ENCODE peak calls at places on chromosomes 2 and 18, in seven cellular contexts. I is stomach; E is stimulated activated CD8-positive, alpha-beta memory T cell treated with anti-CD3 and anti-CD28 coated beads, Interleukin-15, amount 100 ng/mL, for 24 hours; P is endothelial cell; N is Kasumi-1; F is amniotic stem cell; C is activated T-cell treated with anti-CD3 and anti-CD28 coated beads, Interleukin-2, amount 50 U/mL, for 1 hour. G is an unnamed sample.

GRCh38 chr2:173806761-173807160 is 158.4 kb downstream of the SP3 start:
- DNase-seq in I (no peak), E (no peak), P (no peak), N (no peak), F (no peak), C (no peak), G (no peak)

GRCh38 chr2:119609337-119609736 is 65.1 kb downstream of the CFAP221 start:
- DNase-seq in I (no peak), E (no peak), P (no peak), N (no peak), F (no peak), C (no peak), G (no peak)

GRCh38 chr2:63855418-63856301 is 14.0 kb downstream of the UGP2 start:
- DNase-seq in I (no peak), E (no peak), P (no peak), N (peak), F (no peak), C (no peak), G (no peak)

GRCh38 chr18:37299471-37300304 is 265.9 kb downstream of the CELF4 start:
- DNase-seq in I (peak), E (no peak), P (no peak), N (peak), F (peak), C (no peak), G (peak)

GRCh38 chr2:239053801-239054503 is 206.1 kb downstream of the TWIST2 start:
- DNase-seq in I (no peak), E (no peak), P (no peak), N (no peak), F (no peak), C (no peak), G (no peak)

GRCh38 chr2:154740360-154740759 is 41.9 kb downstream of the KCNJ3 start:
- DNase-seq in I (no peak), E (no peak), P (no peak), N (no peak), F (no peak), C (no peak), G (no peak)

GRCh38 chr2:3114406-3115185 is 263.0 kb downstream of the EIPR1 start:
- DNase-seq in I (no peak), E (no peak), P (no peak), N (no peak), F (no peak), C (no peak), G (no peak)

GRCh38 chr2:121903037-121903689 is 147.7 kb downstream of the TSN start:
- DNase-seq in I (no peak), E (no peak), P (no peak), N (no peak), F (no peak), C (no peak), G (no peak)

GRCh38 chr2:172096661-172097547 is 5.8 kb downstream of the DLX2 start:
- DNase-seq in I (no peak), E (no peak), P (no peak), N (peak), F (peak), C (peak), G (no peak)

GRCh38 chr2:121210691-121211090 is 74.3 kb downstream of the TFCP2L1 start:
- DNase-seq in I (peak), E (no peak), P (no peak), N (no peak), F (no peak), C (no peak), G (no peak)

GRCh38 chr18:24068945-24069693 is 54.6 kb downstream of the TTC39C start:
- DNase-seq in I (no peak), E (no peak), P (no peak), N (no peak), F (no peak), C (no peak), G (no peak)

GRCh38 chr2:12442627-12442928 is 274.2 kb upstream of the TRIB2 start:
- DNase-seq in I (no peak), E (no peak), P (no peak), N (no peak), F (no peak), C (no peak), G (no peak)

GRCh38 chr2:101706819-101707177 is 9.3 kb downstream of the MAP4K4 start:
- DNase-seq in I (no peak), E (no peak), P (no peak), N (no peak), F (no peak), C (no peak), G (peak)

GRCh38 chr2:173545364-173545734 is 190.7 kb downstream of the CDCA7 start:
- DNase-seq in I (no peak), E (no peak), P (no peak), N (peak), F (no peak), C (no peak), G (peak)

GRCh38 chr2:196176142-196176738 is 4.9 kb upstream of the STK17B start:
- DNase-seq in I (peak), E (no peak), P (no peak), N (no peak), F (no peak), C (peak), G (peak)

GRCh38 chr2:191552036-191552435 is 125.9 kb upstream of the NABP1 start:
- DNase-seq in I (no peak), E (no peak), P (no peak), N (no peak), F (no peak), C (no peak), G (no peak)

GRCh38 chr2:191618046-191618788 is 59.7 kb upstream of the NABP1 start:
- DNase-seq in I (no peak), E (no peak), P (no peak), N (no peak), F (no peak), C (no peak), G (no peak)

GRCh38 chr18:58166278-58166844 is 122.3 kb downstream of the NEDD4L start:
- DNase-seq in I (no peak), E (no peak), P (no peak), N (no peak), F (no peak), C (no peak), G (no peak)

GRCh38 chr18:63319383-63320040 is at the start of gene BCL2:
- DNase-seq in I (no peak), E (peak), P (peak), N (peak), F (no peak), C (no peak), G (peak)

GRCh38 chr2:108593547-108594098 is 59.4 kb downstream of the LIMS1 start:
- DNase-seq in I (no peak), E (no peak), P (no peak), N (peak), F (peak), C (no peak), G (no peak)

GRCh38 chr2:240957656-240958365 is 40.6 kb upstream of the SNED1 start:
- DNase-seq in I (peak), E (no peak), P (no peak), N (no peak), F (no peak), C (no peak), G (no peak)

GRCh38 chr18:62852851-62853250 is 137.5 kb downstream of the PHLPP1 start:
- DNase-seq in I (no peak), E (no peak), P (no peak), N (no peak), F (no peak), C (no peak), G (no peak)

GRCh38 chr2:231680992-231681852 is 27.1 kb upstream of the PTMA start:
- DNase-seq in I (peak), E (no peak), P (peak), N (no peak), F (peak), C (no peak), G (peak)

GRCh38 chr2:232088771-232089170 is 127.3 kb downstream of the DIS3L2 start:
- DNase-seq in I (no peak), E (no peak), P (no peak), N (no peak), F (no peak), C (no peak), G (no peak)

GRCh38 chr2:42171396-42171971 is 2.3 kb downstream of the EML4 start:
- DNase-seq in I (no peak), E (no peak), P (no peak), N (no peak), F (no peak), C (no peak), G (peak)

GRCh38 chr2:182924311-182924710 is 57.9 kb upstream of the FRZB start:
- DNase-seq in I (no peak), E (no peak), P (no peak), N (no peak), F (no peak), C (no peak), G (no peak)

GRCh38 chr18:47050468-47050867 is 15.0 kb upstream of the ELOA2 start:
- DNase-seq in I (no peak), E (no peak), P (peak), N (peak), F (peak), C (no peak), G (peak)

GRCh38 chr2:81542119-81542518 is 1237.6 kb upstream of the LRRTM1 start:
- DNase-seq in I (no peak), E (no peak), P (no peak), N (no peak), F (no peak), C (no peak), G (no peak)

GRCh38 chr2:189551808-189552207 is 28.8 kb downstream of the SLC40A1 start:
- DNase-seq in I (no peak), E (no peak), P (no peak), N (no peak), F (no peak), C (no peak), G (no peak)

GRCh38 chr2:44937688-44938240 is 3.7 kb upstream of the SIX3 start:
- DNase-seq in I (no peak), E (no peak), P (no peak), N (peak), F (no peak), C (no peak), G (no peak)

G was measured in NAMALWA.